ENCODE peak calls at places on chromosomes 13 and 19, in five cellular contexts. R is breast epithelium; X is trophoblast cell; A is naive thymus-derived CD4-positive, alpha-beta T cell; P is SK-N-SH. I is an unnamed sample.
A peak's percentile ranks its signal among the peaks of the same experiment; 100 is the strongest.

GRCh38 chr19:51712461-51713081 is 11.2 kb downstream of the HAS1 start:
- DNase-seq in A (no peak), X (peak; percentile 69), P (no peak), R (no peak), I (no peak)

GRCh38 chr13:40172149-40172591 is 494.3 kb downstream of the FOXO1 start:
- DNase-seq in X (no peak), R (peak; percentile 60), P (no peak), A (no peak), I (no peak)

GRCh38 chr19:6772028-6772865 is at the start of gene VAV1:
- DNase-seq in R (no peak), A (peak; percentile 81), P (peak; percentile 53), X (peak; percentile 30), I (no peak)

GRCh38 chr13:77719128-77719527 is 21.6 kb downstream of the SLAIN1 start:
- DNase-seq in P (no peak), A (no peak), X (no peak), R (no peak), I (no peak)

GRCh38 chr19:45753548-45753947 is 15.5 kb downstream of the SIX5 start:
- DNase-seq in X (no peak), R (no peak), A (no peak), P (no peak), I (no peak)

GRCh38 chr19:31351212-31352193 is 2.3 kb upstream of the TSHZ3 start:
- DNase-seq in A (no peak), R (no peak), P (peak; percentile 74), X (peak; percentile 72), I (peak; percentile 63)

GRCh38 chr19:32543107-32543900 is 37.7 kb upstream of the PDCD5 start:
- DNase-seq in X (peak; percentile 71), A (no peak), P (no peak), R (no peak), I (peak; percentile 9)

GRCh38 chr19:38263696-38264485 is 482 bp upstream of the SPINT2 start:
- DNase-seq in R (peak; percentile 95), P (peak; percentile 44), X (peak; percentile 97), A (peak; percentile 80), I (peak; percentile 86)

GRCh38 chr19:36574762-36575161 is 1.7 kb upstream of the ZNF529 start:
- DNase-seq in R (no peak), P (no peak), A (no peak), X (no peak), I (no peak)

GRCh38 chr13:113083022-113083373 is 22.6 kb upstream of the F7 start:
- DNase-seq in X (no peak), P (no peak), R (no peak), A (no peak), I (no peak)

GRCh38 chr13:99686157-99686572 is 184.9 kb downstream of the TM9SF2 start:
- DNase-seq in A (no peak), P (peak; percentile 66), R (no peak), X (peak; percentile 48), I (no peak)

GRCh38 chr13:34847751-34848150 is 94.3 kb upstream of the NBEA start:
- DNase-seq in A (no peak), R (no peak), X (no peak), P (no peak), I (no peak)

GRCh38 chr13:101514695-101515275 is 62.3 kb downstream of the ITGBL1 start:
- DNase-seq in A (peak; percentile 2), P (peak; percentile 17), R (no peak), X (peak; percentile 72), I (no peak)

GRCh38 chr13:76379341-76380105 is 506.7 kb downstream of the KCTD12 start:
- DNase-seq in P (no peak), R (no peak), A (no peak), X (no peak), I (peak; percentile 46)

GRCh38 chr13:113938716-113939115 is 35.2 kb downstream of the C13orf46 start:
- DNase-seq in P (peak; percentile 23), R (no peak), X (no peak), A (no peak), I (no peak)

GRCh38 chr13:25217023-25217909 is 45.2 kb upstream of the AMER2 start:
- DNase-seq in R (no peak), X (peak; percentile 57), P (no peak), A (no peak), I (peak; percentile 21)

GRCh38 chr13:74135306-74136088 is 1.3 kb upstream of the KLF12 start:
- DNase-seq in R (peak; percentile 33), X (peak; percentile 48), A (peak; percentile 53), P (peak; percentile 92), I (no peak)

GRCh38 chr13:28744091-28744536 is 25.3 kb upstream of the SLC46A3 start:
- DNase-seq in A (no peak), X (peak; percentile 88), R (no peak), P (no peak), I (peak; percentile 20)

GRCh38 chr19:49912965-49913685 is 15.9 kb upstream of the ATF5 start:
- DNase-seq in R (no peak), X (no peak), A (no peak), P (no peak), I (no peak)

GRCh38 chr19:47230122-47230920 is 678 bp downstream of the BBC3 start:
- DNase-seq in R (peak; percentile 61), P (peak; percentile 86), X (no peak), A (peak; percentile 83), I (no peak)

GRCh38 chr13:51764184-51765141 is 39.5 kb downstream of the DHRS12 start:
- DNase-seq in R (peak; percentile 54), A (peak; percentile 45), X (no peak), P (no peak), I (no peak)

GRCh38 chr13:114104626-114105350 is 27.6 kb downstream of the RASA3 start:
- DNase-seq in X (no peak), A (no peak), R (no peak), P (peak; percentile 42), I (no peak)

GRCh38 chr13:93614776-93615175 is 388.2 kb downstream of the GPC6 start:
- DNase-seq in P (no peak), A (no peak), R (no peak), X (no peak), I (no peak)

GRCh38 chr13:38763446-38764381 is 76.8 kb downstream of the FREM2 start:
- DNase-seq in R (no peak), A (no peak), X (peak; percentile 63), P (peak; percentile 36), I (no peak)

DNA sequence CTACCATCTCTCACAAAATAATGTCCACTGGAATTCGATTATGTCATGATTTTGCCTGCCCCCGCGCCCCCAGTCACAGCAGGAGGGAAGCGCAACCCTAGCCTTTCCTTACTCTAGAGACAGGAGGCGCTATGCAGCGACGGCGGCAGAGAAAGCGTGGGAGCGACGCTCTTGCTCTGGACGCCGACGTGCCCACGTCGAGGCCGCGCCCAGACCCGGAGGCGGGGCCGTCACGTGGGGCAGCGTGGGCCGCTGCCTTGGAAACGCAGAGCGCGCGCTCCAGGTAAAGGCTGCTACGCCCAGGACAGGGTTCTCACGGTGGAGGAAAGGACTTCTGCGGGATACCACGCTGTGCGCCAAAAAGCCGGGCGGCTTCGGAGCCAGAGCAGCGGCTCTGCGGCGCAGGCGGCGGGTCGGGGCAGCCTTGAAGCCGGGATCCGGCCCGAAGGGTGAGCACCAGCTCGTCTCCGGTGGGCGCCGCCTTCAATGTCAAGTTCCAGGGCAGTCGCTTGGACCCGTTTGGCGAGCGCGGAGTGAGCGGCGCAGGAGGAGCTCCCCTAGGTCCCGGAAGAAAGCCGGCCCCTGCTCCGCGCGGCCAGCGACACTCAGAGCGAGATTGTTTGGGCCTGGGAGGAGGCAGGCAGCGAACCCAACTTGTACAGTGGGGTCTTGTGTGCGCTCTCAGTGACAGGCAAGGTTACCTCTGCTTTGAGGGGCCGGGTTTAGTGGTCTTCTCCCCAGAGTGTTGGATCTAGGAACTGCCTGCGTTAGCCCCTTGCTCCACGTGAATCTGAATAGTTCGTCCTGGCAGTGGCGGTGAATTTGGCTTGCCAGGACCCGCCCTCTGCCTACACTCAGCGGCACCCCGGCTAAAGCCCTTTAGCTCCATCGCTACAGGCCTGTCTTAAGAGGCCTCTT is 121.7 kb downstream of the MRPL57 start:
- DNase-seq in A (peak; percentile 85), R (peak; percentile 77), X (peak; percentile 98), P (peak; percentile 92), I (peak; percentile 86)
- H3K27ac ChIP-seq in A (peak overlapping the region; percentile 44), R (peak overlapping the region; percentile 94), X (no peak overlapping the region), P (peak overlapping the region; percentile 68), I (peak overlapping the region; percentile 49)

GRCh38 chr19:12896460-12896859 is 5.5 kb downstream of the GCDH start:
- DNase-seq in R (no peak), P (no peak), X (no peak), A (no peak), I (no peak)

DNA sequence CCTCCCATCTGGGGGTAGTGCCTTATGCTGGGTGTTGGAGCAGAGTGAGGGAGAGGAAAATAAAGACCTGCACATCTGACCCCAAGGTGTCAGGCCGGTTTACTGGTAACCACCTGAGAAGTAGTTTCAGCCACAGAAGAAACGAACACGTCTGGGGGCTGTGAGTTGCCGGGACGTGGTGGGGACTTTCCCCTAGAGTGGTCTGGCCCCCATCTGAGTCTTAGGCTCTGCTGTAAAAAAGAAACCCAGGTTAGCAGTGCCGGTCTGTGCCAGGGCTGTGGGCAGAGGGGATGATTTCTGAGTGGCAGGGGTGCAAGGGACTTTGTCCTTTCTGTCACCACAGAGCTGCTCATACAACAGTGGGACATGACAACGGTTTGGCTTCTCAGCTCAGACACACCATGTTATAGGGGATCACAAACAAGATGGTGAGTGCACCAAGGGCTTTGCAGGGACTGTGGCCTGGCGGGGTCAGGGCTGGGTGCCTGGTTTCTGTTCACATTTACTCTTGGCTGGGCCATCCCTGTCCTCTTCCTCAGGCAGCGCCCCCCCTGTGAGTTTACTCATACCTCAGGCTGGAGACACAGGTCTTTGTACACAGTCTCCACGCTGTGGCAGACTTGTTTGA is 9.0 kb downstream of the GCDH start:
- DNase-seq in R (no peak), A (no peak), P (no peak), X (no peak), I (no peak)
- H3K4me1 ChIP-seq in R (no peaks in the 10 kb centered on the region), A (no peaks in the 10 kb centered on the region), P (no peaks in the 10 kb centered on the region), X (no peaks in the 10 kb centered on the region), I (no peaks in the 10 kb centered on the region)

DNA sequence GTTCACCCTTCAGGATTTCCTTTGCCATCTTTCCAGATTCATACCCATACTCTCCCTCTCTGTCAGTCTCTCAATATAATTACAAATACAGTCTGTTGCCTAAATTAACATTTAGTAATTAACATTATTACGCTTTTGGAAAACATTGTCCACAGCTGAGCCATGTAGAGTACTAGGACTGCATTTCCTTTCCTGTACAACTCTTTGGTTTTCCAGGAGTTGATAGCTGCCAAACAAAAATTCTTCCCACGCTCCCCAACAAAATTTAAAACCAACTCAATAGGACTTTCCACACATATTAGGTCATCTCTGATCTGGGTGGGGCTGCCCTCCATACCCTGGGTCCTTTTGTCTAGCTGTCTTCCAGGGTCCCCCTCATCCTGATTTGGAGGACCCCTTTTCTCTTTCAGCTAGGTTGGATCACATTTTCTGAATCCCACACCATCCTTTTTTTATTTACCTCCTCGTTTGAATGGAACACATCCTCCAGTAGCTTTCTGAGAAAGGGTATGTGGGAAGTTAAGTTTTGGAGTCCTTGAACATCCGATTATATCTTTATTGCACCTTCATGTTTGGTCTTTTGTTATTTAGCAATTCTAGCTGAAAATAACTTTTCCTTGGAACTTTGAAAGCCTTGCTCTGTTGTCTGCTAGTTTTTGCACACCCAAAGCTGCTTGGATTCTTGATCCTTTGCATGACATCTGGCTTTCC is 17.7 kb downstream of the ONECUT3 start:
- DNase-seq in P (no peak), R (no peak), A (no peak), X (no peak), I (no peak)
- H3K27me3 ChIP-seq in P (peaks cover 63% of the 10 kb centered on the region), R (peaks cover 89% of the 10 kb centered on the region), A (peaks cover 16% of the 10 kb centered on the region), X (peaks cover 53% of the 10 kb centered on the region), I (peaks cover 63% of the 10 kb centered on the region)

DNA sequence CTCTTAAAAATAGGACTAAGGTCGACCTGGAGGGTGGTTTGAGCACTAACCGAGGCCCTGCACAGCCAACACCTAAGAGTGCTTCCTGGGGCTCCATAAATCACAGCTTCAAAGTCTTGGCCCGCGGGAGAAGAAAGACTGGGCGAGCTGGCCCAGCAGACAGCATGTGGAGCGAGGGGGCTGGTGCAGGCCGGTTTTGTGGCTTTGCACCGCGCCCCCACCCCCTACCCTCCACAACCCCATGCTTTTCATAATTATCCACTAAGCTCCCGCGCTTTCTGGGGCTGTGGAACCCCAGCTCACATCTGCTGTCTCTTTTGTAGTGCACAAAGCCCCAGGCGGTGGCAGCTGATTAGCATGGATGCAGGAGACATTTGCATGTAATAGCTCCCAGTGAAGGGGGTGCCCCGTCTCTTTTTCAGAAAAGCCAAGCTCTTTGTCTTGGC is 17.1 kb downstream of the CARM1 start:
- DNase-seq in R (no peak), X (no peak), A (no peak), P (peak; percentile 72), I (no peak)
- H3K27ac ChIP-seq in R (no peak overlapping the region), X (peak overlapping the region; percentile 80), A (no peak overlapping the region), P (no peak overlapping the region), I (no peak overlapping the region)

I was measured in foreskin keratinocyte.